ENCODE peak calls at places on chromosomes 16 and 17, in six cellular contexts. V is mammary epithelial cell, A is HCT116, B is K562, S is GM23248, R is endothelial cell of umbilical vein. Q is an unnamed sample.

GRCh38 chr17:33316733-33317132 is 23.6 kb upstream of the ASIC2 start:
- DNase-seq in A (no peak), S (no peak), V (no peak), R (no peak), B (no peak), Q (no peak)

GRCh38 chr17:75069783-75070182 is 18.0 kb upstream of the SLC16A5 start:
- DNase-seq in S (peak; percentile 56), A (no peak), B (no peak), R (peak; percentile 45), V (no peak), Q (peak; percentile 34)

GRCh38 chr17:44905006-44906000 is 6.1 kb upstream of the EFTUD2 start:
- DNase-seq in A (no peak), R (peak; percentile 37), S (peak; percentile 19), V (no peak), B (no peak), Q (no peak)

GRCh38 chr17:81483085-81483861 is 29.3 kb downstream of the ACTG1 start:
- DNase-seq in A (no peak), B (no peak), S (no peak), R (no peak), V (no peak), Q (peak; percentile 56)

GRCh38 chr16:24286713-24287405 is 30.7 kb downstream of the CACNG3 start:
- DNase-seq in B (no peak), V (no peak), R (no peak), S (no peak), A (no peak), Q (no peak)

GRCh38 chr16:35208001-35208935 is 1748.9 kb downstream of the TP53TG3F start:
- DNase-seq in B (no peak), R (no peak), V (no peak), S (no peak), A (no peak), Q (no peak)

GRCh38 chr17:31314788-31315105 is 893 bp upstream of the EVI2B start:
- DNase-seq in S (no peak), B (no peak), R (no peak), V (no peak), A (no peak), Q (no peak)

GRCh38 chr16:79563919-79564318 is 36.6 kb downstream of the MAF start:
- DNase-seq in A (no peak), S (no peak), V (no peak), B (no peak), R (no peak), Q (no peak)

GRCh38 chr16:54937673-54938350 is 7.1 kb downstream of the IRX5 start:
- DNase-seq in B (no peak), V (peak; percentile 41), R (peak; percentile 8), A (no peak), S (peak; percentile 66), Q (no peak)

GRCh38 chr17:42895185-42895555 is 5.4 kb upstream of the G6PC1 start:
- DNase-seq in V (peak; percentile 68), B (no peak), A (peak; percentile 8), R (peak; percentile 88), S (peak; percentile 97), Q (peak; percentile 68)

GRCh38 chr16:78996806-78997205 is 603.7 kb downstream of the MAF start:
- DNase-seq in A (no peak), B (no peak), R (no peak), V (no peak), S (no peak), Q (no peak)

GRCh38 chr17:30326816-30327215 is 7.0 kb downstream of the TMIGD1 start:
- DNase-seq in V (no peak), A (no peak), B (no peak), S (no peak), R (no peak), Q (no peak)

GRCh38 chr17:63984651-63985386 is 12.1 kb upstream of the SCN4A start:
- DNase-seq in R (peak; percentile 93), B (peak; percentile 48), V (peak; percentile 84), A (peak; percentile 64), S (peak; percentile 91), Q (peak; percentile 88)

GRCh38 chr17:75815399-75815798 is 28.8 kb downstream of the UNC13D start:
- DNase-seq in S (no peak), V (no peak), R (no peak), A (no peak), B (no peak), Q (no peak)

GRCh38 chr17:57035971-57036481 is 49.0 kb upstream of the AKAP1 start:
- DNase-seq in R (no peak), S (no peak), V (peak; percentile 12), A (no peak), B (no peak), Q (no peak)

GRCh38 chr16:2167081-2167638 is 11.6 kb downstream of the TRAF7 start:
- DNase-seq in A (no peak), R (no peak), V (no peak), S (no peak), B (no peak), Q (no peak)

GRCh38 chr17:70031341-70031740 is 43.7 kb upstream of the KCNJ16 start:
- DNase-seq in R (no peak), B (no peak), S (no peak), A (no peak), V (no peak), Q (no peak)

GRCh38 chr16:69942099-69942491 is 9.0 kb upstream of the CLEC18A start:
- DNase-seq in V (no peak), S (no peak), R (no peak), B (no peak), A (no peak), Q (no peak)

GRCh38 chr16:85419503-85420408 is 193.4 kb upstream of the GSE1 start:
- DNase-seq in S (no peak), V (no peak), A (no peak), B (no peak), R (no peak), Q (no peak)

GRCh38 chr17:80871341-80871740 is 120.3 kb upstream of the CHMP6 start:
- DNase-seq in V (no peak), R (no peak), S (no peak), A (no peak), B (no peak), Q (no peak)

GRCh38 chr17:40598021-40598927 is 33.0 kb upstream of the CCR7 start:
- DNase-seq in R (no peak), B (no peak), A (no peak), S (no peak), V (no peak), Q (no peak)

GRCh38 chr17:47204722-47205418 is 4.3 kb upstream of the MYL4 start:
- DNase-seq in A (no peak), S (peak; percentile 74), R (no peak), V (peak; percentile 41), B (no peak), Q (peak; percentile 72)

GRCh38 chr16:30567991-30568638 is 3.4 kb downstream of the ZNF688 start:
- DNase-seq in B (no peak), A (no peak), R (no peak), S (peak; percentile 60), V (peak; percentile 96), Q (peak; percentile 93)

GRCh38 chr16:50747206-50747956 is 5.5 kb downstream of the CYLD start:
- DNase-seq in S (peak; percentile 14), R (peak; percentile 33), B (no peak), V (peak; percentile 34), A (peak; percentile 15), Q (peak; percentile 9)

GRCh38 chr17:37446027-37446426 is 39.3 kb downstream of the TADA2A start:
- DNase-seq in A (peak; percentile 84), B (no peak), V (no peak), S (no peak), R (no peak), Q (no peak)

GRCh38 chr16:54936086-54936978 is 5.7 kb downstream of the IRX5 start:
- DNase-seq in A (no peak), S (peak; percentile 77), R (peak; percentile 14), B (no peak), V (peak; percentile 69), Q (peak; percentile 64)

GRCh38 chr17:31266042-31266441 is 31.0 kb downstream of the OMG start:
- DNase-seq in S (no peak), V (no peak), R (no peak), A (no peak), B (no peak), Q (peak; percentile 9)

DNA sequence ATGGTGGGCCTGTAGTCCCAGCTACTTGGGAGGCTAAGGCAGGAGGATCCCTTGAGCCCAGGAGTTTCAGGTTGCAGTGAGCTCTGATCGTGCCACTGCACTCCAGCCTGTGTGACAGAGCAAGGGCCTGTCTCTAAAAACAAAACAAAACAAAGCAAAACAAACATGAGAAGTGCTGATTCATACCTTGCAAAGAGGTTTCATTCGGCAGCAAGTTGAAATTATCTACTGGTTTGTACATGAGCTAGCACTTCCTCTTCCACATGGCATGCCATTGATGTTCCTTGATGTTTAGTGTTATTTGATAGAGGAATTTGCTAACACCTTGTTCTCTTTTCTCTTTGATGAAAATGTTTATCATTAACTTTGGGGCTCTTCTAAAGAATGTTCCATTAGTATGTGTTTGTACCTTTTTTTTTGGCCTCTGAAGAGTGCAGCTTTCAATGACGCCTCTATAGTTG is 50.6 kb downstream of the SPECC1 start:
- DNase-seq in A (no peak), B (no peak), S (peak; percentile 28), R (no peak), V (peak; percentile 48), Q (peak; percentile 26)
- H3K27ac ChIP-seq in A (no peak overlapping the region), B (peak overlapping the region; percentile 70), S (no peak overlapping the region), R (no peak overlapping the region), V (no peak overlapping the region), Q (no peak overlapping the region)

GRCh38 chr17:62807812-62808575 is at the start of gene MARCHF10:
- DNase-seq in R (no peak), S (no peak), B (peak; percentile 86), V (no peak), A (no peak), Q (no peak)
- H3K4me2 ChIP-seq in R (no peak within 1 kb of the TSS), S (peak within 1 kb of the TSS; percentile 37), B (no peak within 1 kb of the TSS), V (peak within 1 kb of the TSS; percentile 61), A (peak within 1 kb of the TSS; percentile 73), Q (peak within 1 kb of the TSS; percentile 87)

DNA sequence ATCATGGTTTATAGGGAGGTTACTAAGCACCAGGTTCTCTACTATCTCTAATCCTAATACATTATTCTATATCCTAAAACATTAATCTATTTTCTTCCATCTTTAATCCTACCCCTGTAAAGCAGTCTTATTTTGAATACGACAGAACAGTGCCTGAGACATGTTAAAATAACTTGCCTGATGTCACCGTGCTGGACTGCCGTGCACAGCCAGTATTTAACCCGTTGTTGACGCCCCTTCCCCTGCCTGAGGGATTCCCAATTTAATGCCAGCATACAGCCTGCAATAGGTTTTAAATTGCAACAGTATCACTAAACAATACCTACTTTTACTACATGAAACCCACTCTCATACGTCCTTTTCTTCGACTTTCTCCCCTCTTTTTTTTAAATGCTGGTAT is 133.3 kb downstream of the PARN start:
- DNase-seq in S (no peak), A (no peak), B (no peak), R (no peak), V (no peak), Q (no peak)
- H3K27ac ChIP-seq in S (no peak overlapping the region), A (no peak overlapping the region), B (no peak overlapping the region), R (no peak overlapping the region), V (no peak overlapping the region), Q (no peak overlapping the region)

GRCh38 chr16:66308096-66308495 is 58.4 kb upstream of the CDH5 start:
- DNase-seq in R (no peak), S (no peak), A (no peak), B (no peak), V (no peak), Q (no peak)

GRCh38 chr16:66306366-66307150 is 59.9 kb upstream of the CDH5 start:
- DNase-seq in A (no peak), R (no peak), B (no peak), V (no peak), S (no peak), Q (no peak)

GRCh38 chr16:66300501-66300900 is 66.0 kb upstream of the CDH5 start:
- DNase-seq in R (no peak), A (no peak), V (no peak), B (no peak), S (no peak), Q (no peak)

GRCh38 chr16:66304961-66305360 is 61.5 kb upstream of the CDH5 start:
- DNase-seq in V (no peak), S (no peak), R (no peak), B (no peak), A (no peak), Q (no peak)

GRCh38 chr16:66304151-66304550 is 62.3 kb upstream of the CDH5 start:
- DNase-seq in V (no peak), A (no peak), B (no peak), S (peak; percentile 12), R (no peak), Q (no peak)
- H3K4me2 ChIP-seq in V (no peak overlapping the region), A (no peak overlapping the region), B (no peak overlapping the region), S (no peak overlapping the region), R (no peak overlapping the region), Q (no peak overlapping the region)